ENCODE peak calls at places on chromosomes 2 and 18, in nine cellular contexts. One of them, this sample, is unnamed.

GRCh38 chr18:26703170-26703933 is 155.0 kb upstream of the KCTD1 start:
- DNase-seq in NCI-H1092 treated with DMSO at 0.1 percent for 48 hours: no peak
- DNase-seq in neuronal stem cell: no peak
- DNase-seq in stimulated activated CD8-positive, alpha-beta memory T cell treated with anti-CD3 and anti-CD28 coated beads, Interleukin-4, amount 100 ng/mL, for 4 hours: no peak
- DNase-seq in IMR-90: no peak
- DNase-seq in cerebellar nuclear complex: no peak
- DNase-seq in NCI-H69: no peak
- DNase-seq in glomerular endothelial cell: no peak
- DNase-seq in right atrium auricular region: no peak
- DNase-seq in this sample: no peak

GRCh38 chr18:50662177-50662576 is 102.3 kb downstream of the MAPK4 start:
- DNase-seq in right atrium auricular region: no peak
- DNase-seq in NCI-H1092 treated with DMSO at 0.1 percent for 48 hours: no peak
- DNase-seq in neuronal stem cell: no peak
- DNase-seq in glomerular endothelial cell: no peak
- DNase-seq in cerebellar nuclear complex: no peak
- DNase-seq in IMR-90: peak
- DNase-seq in NCI-H69: peak
- DNase-seq in stimulated activated CD8-positive, alpha-beta memory T cell treated with anti-CD3 and anti-CD28 coated beads, Interleukin-4, amount 100 ng/mL, for 4 hours: no peak
- DNase-seq in this sample: no peak

GRCh38 chr2:37414470-37414949 is 70.1 kb downstream of the QPCT start:
- DNase-seq in cerebellar nuclear complex: no peak
- DNase-seq in NCI-H69: peak
- DNase-seq in NCI-H1092 treated with DMSO at 0.1 percent for 48 hours: peak
- DNase-seq in stimulated activated CD8-positive, alpha-beta memory T cell treated with anti-CD3 and anti-CD28 coated beads, Interleukin-4, amount 100 ng/mL, for 4 hours: no peak
- DNase-seq in glomerular endothelial cell: peak
- DNase-seq in neuronal stem cell: peak
- DNase-seq in right atrium auricular region: no peak
- DNase-seq in IMR-90: peak
- DNase-seq in this sample: peak

GRCh38 chr2:164677271-164677670 is 56.0 kb upstream of the GRB14 start:
- DNase-seq in NCI-H1092 treated with DMSO at 0.1 percent for 48 hours: no peak
- DNase-seq in neuronal stem cell: no peak
- DNase-seq in right atrium auricular region: no peak
- DNase-seq in stimulated activated CD8-positive, alpha-beta memory T cell treated with anti-CD3 and anti-CD28 coated beads, Interleukin-4, amount 100 ng/mL, for 4 hours: no peak
- DNase-seq in IMR-90: no peak
- DNase-seq in cerebellar nuclear complex: no peak
- DNase-seq in NCI-H69: no peak
- DNase-seq in glomerular endothelial cell: no peak
- DNase-seq in this sample: no peak

GRCh38 chr2:150165479-150165878 is 322.0 kb downstream of the RND3 start:
- DNase-seq in right atrium auricular region: no peak
- DNase-seq in stimulated activated CD8-positive, alpha-beta memory T cell treated with anti-CD3 and anti-CD28 coated beads, Interleukin-4, amount 100 ng/mL, for 4 hours: no peak
- DNase-seq in IMR-90: no peak
- DNase-seq in NCI-H1092 treated with DMSO at 0.1 percent for 48 hours: no peak
- DNase-seq in NCI-H69: no peak
- DNase-seq in neuronal stem cell: no peak
- DNase-seq in glomerular endothelial cell: no peak
- DNase-seq in cerebellar nuclear complex: no peak
- DNase-seq in this sample: no peak

GRCh38 chr2:134372611-134373131 is 118.8 kb downstream of the MGAT5 start:
- DNase-seq in IMR-90: peak
- DNase-seq in glomerular endothelial cell: no peak
- DNase-seq in stimulated activated CD8-positive, alpha-beta memory T cell treated with anti-CD3 and anti-CD28 coated beads, Interleukin-4, amount 100 ng/mL, for 4 hours: no peak
- DNase-seq in NCI-H69: peak
- DNase-seq in cerebellar nuclear complex: no peak
- DNase-seq in neuronal stem cell: no peak
- DNase-seq in NCI-H1092 treated with DMSO at 0.1 percent for 48 hours: peak
- DNase-seq in right atrium auricular region: no peak
- DNase-seq in this sample: peak

GRCh38 chr2:2271471-2271941 is 59.6 kb downstream of the MYT1L start:
- DNase-seq in NCI-H69: no peak
- DNase-seq in neuronal stem cell: no peak
- DNase-seq in IMR-90: no peak
- DNase-seq in NCI-H1092 treated with DMSO at 0.1 percent for 48 hours: peak
- DNase-seq in glomerular endothelial cell: no peak
- DNase-seq in right atrium auricular region: no peak
- DNase-seq in stimulated activated CD8-positive, alpha-beta memory T cell treated with anti-CD3 and anti-CD28 coated beads, Interleukin-4, amount 100 ng/mL, for 4 hours: no peak
- DNase-seq in cerebellar nuclear complex: peak
- DNase-seq in this sample: no peak

GRCh38 chr2:109385506-109385905 is 228.3 kb downstream of the SEPTIN10 start:
- DNase-seq in glomerular endothelial cell: no peak
- DNase-seq in cerebellar nuclear complex: no peak
- DNase-seq in neuronal stem cell: no peak
- DNase-seq in right atrium auricular region: no peak
- DNase-seq in NCI-H1092 treated with DMSO at 0.1 percent for 48 hours: no peak
- DNase-seq in stimulated activated CD8-positive, alpha-beta memory T cell treated with anti-CD3 and anti-CD28 coated beads, Interleukin-4, amount 100 ng/mL, for 4 hours: no peak
- DNase-seq in NCI-H69: no peak
- DNase-seq in IMR-90: no peak
- DNase-seq in this sample: no peak

GRCh38 chr2:72131916-72132841 is 15.5 kb downstream of the CYP26B1 start:
- DNase-seq in stimulated activated CD8-positive, alpha-beta memory T cell treated with anti-CD3 and anti-CD28 coated beads, Interleukin-4, amount 100 ng/mL, for 4 hours: no peak
- DNase-seq in NCI-H69: no peak
- DNase-seq in NCI-H1092 treated with DMSO at 0.1 percent for 48 hours: no peak
- DNase-seq in cerebellar nuclear complex: no peak
- DNase-seq in IMR-90: no peak
- DNase-seq in neuronal stem cell: no peak
- DNase-seq in glomerular endothelial cell: no peak
- DNase-seq in right atrium auricular region: no peak
- DNase-seq in this sample: no peak

GRCh38 chr2:157246212-157247067 is 11.1 kb upstream of the GALNT5 start:
- DNase-seq in neuronal stem cell: peak
- DNase-seq in IMR-90: peak
- DNase-seq in NCI-H69: no peak
- DNase-seq in NCI-H1092 treated with DMSO at 0.1 percent for 48 hours: no peak
- DNase-seq in stimulated activated CD8-positive, alpha-beta memory T cell treated with anti-CD3 and anti-CD28 coated beads, Interleukin-4, amount 100 ng/mL, for 4 hours: no peak
- DNase-seq in right atrium auricular region: no peak
- DNase-seq in glomerular endothelial cell: no peak
- DNase-seq in cerebellar nuclear complex: no peak
- DNase-seq in this sample: peak

GRCh38 chr2:33484042-33484621 is 7.7 kb downstream of the RASGRP3 start:
- DNase-seq in NCI-H69: no peak
- DNase-seq in right atrium auricular region: no peak
- DNase-seq in NCI-H1092 treated with DMSO at 0.1 percent for 48 hours: no peak
- DNase-seq in stimulated activated CD8-positive, alpha-beta memory T cell treated with anti-CD3 and anti-CD28 coated beads, Interleukin-4, amount 100 ng/mL, for 4 hours: no peak
- DNase-seq in cerebellar nuclear complex: no peak
- DNase-seq in neuronal stem cell: no peak
- DNase-seq in glomerular endothelial cell: no peak
- DNase-seq in IMR-90: peak
- DNase-seq in this sample: no peak

GRCh38 chr2:200523604-200524003 is 2.4 kb upstream of the SGO2 start:
- DNase-seq in cerebellar nuclear complex: no peak
- DNase-seq in neuronal stem cell: no peak
- DNase-seq in NCI-H1092 treated with DMSO at 0.1 percent for 48 hours: no peak
- DNase-seq in NCI-H69: no peak
- DNase-seq in IMR-90: no peak
- DNase-seq in stimulated activated CD8-positive, alpha-beta memory T cell treated with anti-CD3 and anti-CD28 coated beads, Interleukin-4, amount 100 ng/mL, for 4 hours: no peak
- DNase-seq in glomerular endothelial cell: no peak
- DNase-seq in right atrium auricular region: no peak
- DNase-seq in this sample: no peak

GRCh38 chr2:12219761-12220160 is 473.3 kb downstream of the LPIN1 start:
- DNase-seq in glomerular endothelial cell: no peak
- DNase-seq in stimulated activated CD8-positive, alpha-beta memory T cell treated with anti-CD3 and anti-CD28 coated beads, Interleukin-4, amount 100 ng/mL, for 4 hours: no peak
- DNase-seq in NCI-H69: no peak
- DNase-seq in IMR-90: no peak
- DNase-seq in cerebellar nuclear complex: no peak
- DNase-seq in neuronal stem cell: no peak
- DNase-seq in NCI-H1092 treated with DMSO at 0.1 percent for 48 hours: no peak
- DNase-seq in right atrium auricular region: no peak
- DNase-seq in this sample: no peak

GRCh38 chr18:5772271-5772670 is 123.1 kb downstream of the TMEM200C start:
- DNase-seq in NCI-H1092 treated with DMSO at 0.1 percent for 48 hours: no peak
- DNase-seq in NCI-H69: no peak
- DNase-seq in IMR-90: peak
- DNase-seq in glomerular endothelial cell: no peak
- DNase-seq in neuronal stem cell: no peak
- DNase-seq in stimulated activated CD8-positive, alpha-beta memory T cell treated with anti-CD3 and anti-CD28 coated beads, Interleukin-4, amount 100 ng/mL, for 4 hours: no peak
- DNase-seq in cerebellar nuclear complex: no peak
- DNase-seq in right atrium auricular region: no peak
- DNase-seq in this sample: no peak

GRCh38 chr18:1017679-1018078 is 113.0 kb downstream of the ADCYAP1 start:
- DNase-seq in right atrium auricular region: no peak
- DNase-seq in IMR-90: no peak
- DNase-seq in NCI-H69: peak
- DNase-seq in cerebellar nuclear complex: no peak
- DNase-seq in neuronal stem cell: no peak
- DNase-seq in stimulated activated CD8-positive, alpha-beta memory T cell treated with anti-CD3 and anti-CD28 coated beads, Interleukin-4, amount 100 ng/mL, for 4 hours: no peak
- DNase-seq in glomerular endothelial cell: no peak
- DNase-seq in NCI-H1092 treated with DMSO at 0.1 percent for 48 hours: peak
- DNase-seq in this sample: no peak

GRCh38 chr2:25966531-25967265 is 15.6 kb downstream of the KIF3C start:
- DNase-seq in stimulated activated CD8-positive, alpha-beta memory T cell treated with anti-CD3 and anti-CD28 coated beads, Interleukin-4, amount 100 ng/mL, for 4 hours: no peak
- DNase-seq in cerebellar nuclear complex: peak
- DNase-seq in glomerular endothelial cell: no peak
- DNase-seq in neuronal stem cell: no peak
- DNase-seq in NCI-H1092 treated with DMSO at 0.1 percent for 48 hours: no peak
- DNase-seq in IMR-90: no peak
- DNase-seq in NCI-H69: no peak
- DNase-seq in right atrium auricular region: no peak
- DNase-seq in this sample: no peak

GRCh38 chr2:122660786-122661634 is 905.6 kb downstream of the TSN start:
- DNase-seq in neuronal stem cell: peak
- DNase-seq in right atrium auricular region: no peak
- DNase-seq in NCI-H1092 treated with DMSO at 0.1 percent for 48 hours: no peak
- DNase-seq in cerebellar nuclear complex: no peak
- DNase-seq in IMR-90: no peak
- DNase-seq in NCI-H69: peak
- DNase-seq in stimulated activated CD8-positive, alpha-beta memory T cell treated with anti-CD3 and anti-CD28 coated beads, Interleukin-4, amount 100 ng/mL, for 4 hours: no peak
- DNase-seq in glomerular endothelial cell: no peak
- DNase-seq in this sample: no peak

GRCh38 chr2:40416486-40416885 is 35.4 kb downstream of the SLC8A1 start:
- DNase-seq in NCI-H1092 treated with DMSO at 0.1 percent for 48 hours: no peak
- DNase-seq in neuronal stem cell: no peak
- DNase-seq in right atrium auricular region: no peak
- DNase-seq in stimulated activated CD8-positive, alpha-beta memory T cell treated with anti-CD3 and anti-CD28 coated beads, Interleukin-4, amount 100 ng/mL, for 4 hours: no peak
- DNase-seq in cerebellar nuclear complex: no peak
- DNase-seq in glomerular endothelial cell: no peak
- DNase-seq in IMR-90: peak
- DNase-seq in NCI-H69: no peak
- DNase-seq in this sample: no peak

GRCh38 chr2:172039011-172039704 is 39.4 kb downstream of the METAP1D start:
- DNase-seq in glomerular endothelial cell: no peak
- DNase-seq in IMR-90: no peak
- DNase-seq in NCI-H1092 treated with DMSO at 0.1 percent for 48 hours: no peak
- DNase-seq in NCI-H69: peak
- DNase-seq in neuronal stem cell: no peak
- DNase-seq in cerebellar nuclear complex: no peak
- DNase-seq in stimulated activated CD8-positive, alpha-beta memory T cell treated with anti-CD3 and anti-CD28 coated beads, Interleukin-4, amount 100 ng/mL, for 4 hours: no peak
- DNase-seq in right atrium auricular region: no peak
- DNase-seq in this sample: no peak

GRCh38 chr18:48782381-48782841 is 168.4 kb downstream of the SMAD7 start:
- DNase-seq in glomerular endothelial cell: no peak
- DNase-seq in stimulated activated CD8-positive, alpha-beta memory T cell treated with anti-CD3 and anti-CD28 coated beads, Interleukin-4, amount 100 ng/mL, for 4 hours: no peak
- DNase-seq in NCI-H69: no peak
- DNase-seq in neuronal stem cell: no peak
- DNase-seq in NCI-H1092 treated with DMSO at 0.1 percent for 48 hours: peak
- DNase-seq in right atrium auricular region: peak
- DNase-seq in IMR-90: no peak
- DNase-seq in cerebellar nuclear complex: no peak
- DNase-seq in this sample: no peak

GRCh38 chr18:7958081-7958896 is 391.2 kb downstream of the PTPRM start:
- DNase-seq in NCI-H1092 treated with DMSO at 0.1 percent for 48 hours: peak
- DNase-seq in cerebellar nuclear complex: no peak
- DNase-seq in IMR-90: peak
- DNase-seq in stimulated activated CD8-positive, alpha-beta memory T cell treated with anti-CD3 and anti-CD28 coated beads, Interleukin-4, amount 100 ng/mL, for 4 hours: no peak
- DNase-seq in NCI-H69: no peak
- DNase-seq in neuronal stem cell: no peak
- DNase-seq in glomerular endothelial cell: no peak
- DNase-seq in right atrium auricular region: no peak
- DNase-seq in this sample: no peak

GRCh38 chr2:10949835-10950234 is 38.1 kb downstream of the KCNF1 start:
- DNase-seq in IMR-90: no peak
- DNase-seq in cerebellar nuclear complex: no peak
- DNase-seq in stimulated activated CD8-positive, alpha-beta memory T cell treated with anti-CD3 and anti-CD28 coated beads, Interleukin-4, amount 100 ng/mL, for 4 hours: no peak
- DNase-seq in glomerular endothelial cell: no peak
- DNase-seq in NCI-H1092 treated with DMSO at 0.1 percent for 48 hours: no peak
- DNase-seq in NCI-H69: no peak
- DNase-seq in neuronal stem cell: no peak
- DNase-seq in right atrium auricular region: no peak
- DNase-seq in this sample: no peak

GRCh38 chr2:156430978-156431358 is 5.2 kb upstream of the GPD2 start:
- DNase-seq in IMR-90: peak
- DNase-seq in right atrium auricular region: no peak
- DNase-seq in neuronal stem cell: no peak
- DNase-seq in cerebellar nuclear complex: no peak
- DNase-seq in stimulated activated CD8-positive, alpha-beta memory T cell treated with anti-CD3 and anti-CD28 coated beads, Interleukin-4, amount 100 ng/mL, for 4 hours: no peak
- DNase-seq in glomerular endothelial cell: no peak
- DNase-seq in NCI-H1092 treated with DMSO at 0.1 percent for 48 hours: no peak
- DNase-seq in NCI-H69: peak
- DNase-seq in this sample: no peak

GRCh38 chr2:240358080-240358479 is 77.4 kb upstream of the GPC1 start:
- DNase-seq in right atrium auricular region: no peak
- DNase-seq in glomerular endothelial cell: no peak
- DNase-seq in stimulated activated CD8-positive, alpha-beta memory T cell treated with anti-CD3 and anti-CD28 coated beads, Interleukin-4, amount 100 ng/mL, for 4 hours: no peak
- DNase-seq in cerebellar nuclear complex: no peak
- DNase-seq in IMR-90: no peak
- DNase-seq in NCI-H69: no peak
- DNase-seq in NCI-H1092 treated with DMSO at 0.1 percent for 48 hours: no peak
- DNase-seq in neuronal stem cell: no peak
- DNase-seq in this sample: no peak

GRCh38 chr18:77648415-77648814 is 398.8 kb downstream of the GALR1 start:
- DNase-seq in IMR-90: no peak
- DNase-seq in neuronal stem cell: no peak
- DNase-seq in NCI-H1092 treated with DMSO at 0.1 percent for 48 hours: no peak
- DNase-seq in cerebellar nuclear complex: no peak
- DNase-seq in NCI-H69: no peak
- DNase-seq in glomerular endothelial cell: no peak
- DNase-seq in stimulated activated CD8-positive, alpha-beta memory T cell treated with anti-CD3 and anti-CD28 coated beads, Interleukin-4, amount 100 ng/mL, for 4 hours: no peak
- DNase-seq in right atrium auricular region: no peak
- DNase-seq in this sample: no peak

GRCh38 chr18:7567487-7568425 is 640 bp downstream of the PTPRM start:
- DNase-seq in IMR-90: peak
- DNase-seq in right atrium auricular region: peak
- DNase-seq in neuronal stem cell: peak
- DNase-seq in glomerular endothelial cell: no peak
- DNase-seq in stimulated activated CD8-positive, alpha-beta memory T cell treated with anti-CD3 and anti-CD28 coated beads, Interleukin-4, amount 100 ng/mL, for 4 hours: no peak
- DNase-seq in cerebellar nuclear complex: no peak
- DNase-seq in NCI-H1092 treated with DMSO at 0.1 percent for 48 hours: peak
- DNase-seq in NCI-H69: peak
- DNase-seq in this sample: no peak

GRCh38 chr2:239387811-239388210 is 13.0 kb downstream of the HDAC4 start:
- DNase-seq in IMR-90: no peak
- DNase-seq in stimulated activated CD8-positive, alpha-beta memory T cell treated with anti-CD3 and anti-CD28 coated beads, Interleukin-4, amount 100 ng/mL, for 4 hours: no peak
- DNase-seq in neuronal stem cell: no peak
- DNase-seq in NCI-H1092 treated with DMSO at 0.1 percent for 48 hours: no peak
- DNase-seq in glomerular endothelial cell: no peak
- DNase-seq in NCI-H69: no peak
- DNase-seq in right atrium auricular region: no peak
- DNase-seq in cerebellar nuclear complex: no peak
- DNase-seq in this sample: no peak

GRCh38 chr2:45909677-45910191 is 258.3 kb downstream of the PRKCE start:
- DNase-seq in cerebellar nuclear complex: no peak
- DNase-seq in right atrium auricular region: no peak
- DNase-seq in glomerular endothelial cell: no peak
- DNase-seq in NCI-H69: peak
- DNase-seq in neuronal stem cell: no peak
- DNase-seq in NCI-H1092 treated with DMSO at 0.1 percent for 48 hours: no peak
- DNase-seq in IMR-90: no peak
- DNase-seq in stimulated activated CD8-positive, alpha-beta memory T cell treated with anti-CD3 and anti-CD28 coated beads, Interleukin-4, amount 100 ng/mL, for 4 hours: no peak
- DNase-seq in this sample: no peak

GRCh38 chr2:213544940-213545339 is 260.7 kb downstream of the SPAG16 start:
- DNase-seq in NCI-H1092 treated with DMSO at 0.1 percent for 48 hours: no peak
- DNase-seq in neuronal stem cell: no peak
- DNase-seq in IMR-90: no peak
- DNase-seq in stimulated activated CD8-positive, alpha-beta memory T cell treated with anti-CD3 and anti-CD28 coated beads, Interleukin-4, amount 100 ng/mL, for 4 hours: no peak
- DNase-seq in NCI-H69: no peak
- DNase-seq in glomerular endothelial cell: no peak
- DNase-seq in cerebellar nuclear complex: no peak
- DNase-seq in right atrium auricular region: no peak
- DNase-seq in this sample: no peak

GRCh38 chr2:5673861-5674240 is 18.3 kb upstream of the SOX11 start:
- DNase-seq in glomerular endothelial cell: no peak
- DNase-seq in cerebellar nuclear complex: no peak
- DNase-seq in stimulated activated CD8-positive, alpha-beta memory T cell treated with anti-CD3 and anti-CD28 coated beads, Interleukin-4, amount 100 ng/mL, for 4 hours: no peak
- DNase-seq in NCI-H1092 treated with DMSO at 0.1 percent for 48 hours: no peak
- DNase-seq in IMR-90: peak
- DNase-seq in right atrium auricular region: no peak
- DNase-seq in NCI-H69: peak
- DNase-seq in neuronal stem cell: no peak
- DNase-seq in this sample: no peak